ENCODE peak calls at places on chromosomes 1 and 21, in five cellular contexts. One of them, this sample, is unnamed.

GRCh38 chr1:236341298-236341697 is 52.8 kb upstream of the EDARADD start:
- DNase-seq in substantia nigra: no peak
- DNase-seq in T-helper 1 cell: no peak
- DNase-seq in HS-5: no peak
- DNase-seq in coronary artery: no peak
- DNase-seq in this sample: no peak

GRCh38 chr1:17065667-17066066 is 11.8 kb upstream of the SDHB start:
- DNase-seq in substantia nigra: no peak
- DNase-seq in T-helper 1 cell: no peak
- DNase-seq in HS-5: no peak
- DNase-seq in coronary artery: no peak
- DNase-seq in this sample: no peak

GRCh38 chr1:1045129-1045528 is 25.2 kb downstream of the AGRN start:
- DNase-seq in substantia nigra: no peak
- DNase-seq in T-helper 1 cell: no peak
- DNase-seq in HS-5: no peak
- DNase-seq in coronary artery: no peak
- DNase-seq in this sample: no peak

GRCh38 chr1:7265771-7266371 is 480.6 kb downstream of the CAMTA1 start:
- DNase-seq in substantia nigra: no peak
- DNase-seq in T-helper 1 cell: peak
- DNase-seq in HS-5: peak
- DNase-seq in coronary artery: no peak
- DNase-seq in this sample: peak

GRCh38 chr1:236950365-236950764 is 53.9 kb downstream of the MT1HL1 start:
- DNase-seq in substantia nigra: no peak
- DNase-seq in T-helper 1 cell: no peak
- DNase-seq in HS-5: no peak
- DNase-seq in coronary artery: no peak
- DNase-seq in this sample: no peak

GRCh38 chr1:1432951-1433803 is 2.3 kb upstream of the VWA1 start:
- DNase-seq in substantia nigra: peak
- DNase-seq in T-helper 1 cell: no peak
- DNase-seq in HS-5: no peak
- DNase-seq in coronary artery: no peak
- DNase-seq in this sample: no peak

GRCh38 chr1:209823143-209824041 is 4.4 kb upstream of the UTP25 start:
- DNase-seq in substantia nigra: no peak
- DNase-seq in T-helper 1 cell: peak
- DNase-seq in HS-5: peak
- DNase-seq in coronary artery: no peak
- DNase-seq in this sample: no peak

GRCh38 chr1:153880962-153881361 is 41.8 kb downstream of the GATAD2B start:
- DNase-seq in substantia nigra: peak
- DNase-seq in T-helper 1 cell: no peak
- DNase-seq in HS-5: no peak
- DNase-seq in coronary artery: peak
- DNase-seq in this sample: peak

GRCh38 chr1:36386262-36387140 is 777 bp upstream of the STK40 start:
- DNase-seq in substantia nigra: peak
- DNase-seq in T-helper 1 cell: peak
- DNase-seq in HS-5: peak
- DNase-seq in coronary artery: peak
- DNase-seq in this sample: peak

GRCh38 chr1:83999316-83999819 is 436 bp upstream of the TTLL7 start:
- DNase-seq in substantia nigra: peak
- DNase-seq in T-helper 1 cell: no peak
- DNase-seq in HS-5: peak
- DNase-seq in coronary artery: peak
- DNase-seq in this sample: no peak

GRCh38 chr1:93702102-93702827 is 20.6 kb upstream of the BCAR3 start:
- DNase-seq in substantia nigra: no peak
- DNase-seq in T-helper 1 cell: no peak
- DNase-seq in HS-5: no peak
- DNase-seq in coronary artery: peak
- DNase-seq in this sample: peak

GRCh38 chr1:41890841-41891311 is 27.8 kb downstream of the HIVEP3 start:
- DNase-seq in substantia nigra: no peak
- DNase-seq in T-helper 1 cell: no peak
- DNase-seq in HS-5: no peak
- DNase-seq in coronary artery: no peak
- DNase-seq in this sample: no peak

GRCh38 chr1:8597455-8597854 is 220.0 kb downstream of the RERE start:
- DNase-seq in substantia nigra: no peak
- DNase-seq in T-helper 1 cell: no peak
- DNase-seq in HS-5: no peak
- DNase-seq in coronary artery: no peak
- DNase-seq in this sample: no peak

GRCh38 chr21:21624674-21625073 is 626.5 kb downstream of the NCAM2 start:
- DNase-seq in substantia nigra: no peak
- DNase-seq in T-helper 1 cell: no peak
- DNase-seq in HS-5: no peak
- DNase-seq in coronary artery: no peak
- DNase-seq in this sample: no peak

GRCh38 chr1:19665456-19666138 is 922 bp downstream of the HTR6 start:
- DNase-seq in substantia nigra: no peak
- DNase-seq in T-helper 1 cell: no peak
- DNase-seq in HS-5: no peak
- DNase-seq in coronary artery: no peak
- DNase-seq in this sample: no peak

GRCh38 chr1:94020764-94021579 is 100.0 kb downstream of the ABCA4 start:
- DNase-seq in substantia nigra: no peak
- DNase-seq in T-helper 1 cell: no peak
- DNase-seq in HS-5: peak
- DNase-seq in coronary artery: no peak
- DNase-seq in this sample: no peak

GRCh38 chr1:85605519-85606413 is 25.2 kb downstream of the CCN1 start:
- DNase-seq in substantia nigra: no peak
- DNase-seq in T-helper 1 cell: no peak
- DNase-seq in HS-5: no peak
- DNase-seq in coronary artery: no peak
- DNase-seq in this sample: no peak

GRCh38 chr1:161781995-161782394 is 15.9 kb downstream of the ATF6 start:
- DNase-seq in substantia nigra: no peak
- DNase-seq in T-helper 1 cell: no peak
- DNase-seq in HS-5: no peak
- DNase-seq in coronary artery: no peak
- DNase-seq in this sample: no peak

GRCh38 chr1:54557956-54558355 is 9.9 kb downstream of the ACOT11 start:
- DNase-seq in substantia nigra: no peak
- DNase-seq in T-helper 1 cell: no peak
- DNase-seq in HS-5: no peak
- DNase-seq in coronary artery: no peak
- DNase-seq in this sample: no peak

GRCh38 chr1:44786138-44786840 is 1.7 kb downstream of the BEST4 start:
- DNase-seq in substantia nigra: peak
- DNase-seq in T-helper 1 cell: peak
- DNase-seq in HS-5: no peak
- DNase-seq in coronary artery: peak
- DNase-seq in this sample: no peak

GRCh38 chr1:235006132-235006721 is 122.4 kb downstream of the TOMM20 start:
- DNase-seq in substantia nigra: no peak
- DNase-seq in T-helper 1 cell: peak
- DNase-seq in HS-5: no peak
- DNase-seq in coronary artery: no peak
- DNase-seq in this sample: no peak

GRCh38 chr21:45995686-45996179 is 14.2 kb downstream of the COL6A1 start:
- DNase-seq in substantia nigra: no peak
- DNase-seq in T-helper 1 cell: no peak
- DNase-seq in HS-5: no peak
- DNase-seq in coronary artery: peak
- DNase-seq in this sample: no peak

GRCh38 chr1:43225168-43225567 is 44.6 kb upstream of the TMEM125 start:
- DNase-seq in substantia nigra: no peak
- DNase-seq in T-helper 1 cell: no peak
- DNase-seq in HS-5: no peak
- DNase-seq in coronary artery: no peak
- DNase-seq in this sample: no peak

GRCh38 chr21:15063081-15063820 is 1.5 kb downstream of the NRIP1 start:
- DNase-seq in substantia nigra: no peak
- DNase-seq in T-helper 1 cell: no peak
- DNase-seq in HS-5: no peak
- DNase-seq in coronary artery: no peak
- DNase-seq in this sample: no peak

GRCh38 chr1:89938171-89939055 is 56.5 kb upstream of the ZNF326 start:
- DNase-seq in substantia nigra: no peak
- DNase-seq in T-helper 1 cell: no peak
- DNase-seq in HS-5: no peak
- DNase-seq in coronary artery: no peak
- DNase-seq in this sample: no peak

GRCh38 chr21:31566061-31566460 is 93.4 kb upstream of the SOD1 start:
- DNase-seq in substantia nigra: no peak
- DNase-seq in T-helper 1 cell: no peak
- DNase-seq in HS-5: no peak
- DNase-seq in coronary artery: no peak
- DNase-seq in this sample: no peak

GRCh38 chr1:155910621-155911121 is 478 bp downstream of the RIT1 start:
- DNase-seq in substantia nigra: peak
- DNase-seq in T-helper 1 cell: peak
- DNase-seq in HS-5: no peak
- DNase-seq in coronary artery: no peak
- DNase-seq in this sample: no peak

GRCh38 chr1:177928194-177928593 is 41.7 kb downstream of the SEC16B start:
- DNase-seq in substantia nigra: no peak
- DNase-seq in T-helper 1 cell: no peak
- DNase-seq in HS-5: no peak
- DNase-seq in coronary artery: no peak
- DNase-seq in this sample: no peak

GRCh38 chr1:47434051-47434842 is 3.6 kb upstream of the FOXD2 start:
- DNase-seq in substantia nigra: no peak
- DNase-seq in T-helper 1 cell: no peak
- DNase-seq in HS-5: no peak
- DNase-seq in coronary artery: no peak
- DNase-seq in this sample: no peak

GRCh38 chr1:40723196-40723955 is 31.9 kb downstream of the NFYC start:
- DNase-seq in substantia nigra: no peak
- DNase-seq in T-helper 1 cell: no peak
- DNase-seq in HS-5: no peak
- DNase-seq in coronary artery: no peak
- DNase-seq in this sample: no peak

GRCh38 chr21:28310711-28311110 is 682.0 kb downstream of the LTN1 start:
- DNase-seq in substantia nigra: no peak
- DNase-seq in T-helper 1 cell: no peak
- DNase-seq in HS-5: no peak
- DNase-seq in coronary artery: no peak
- DNase-seq in this sample: no peak

GRCh38 chr1:228060458-228061190 is 21.9 kb upstream of the ARF1 start:
- DNase-seq in substantia nigra: no peak
- DNase-seq in T-helper 1 cell: no peak
- DNase-seq in HS-5: no peak
- DNase-seq in coronary artery: no peak
- DNase-seq in this sample: no peak

GRCh38 chr1:15682886-15683410 is 1.2 kb upstream of the PLEKHM2 start:
- DNase-seq in substantia nigra: no peak
- DNase-seq in T-helper 1 cell: no peak
- DNase-seq in HS-5: no peak
- DNase-seq in coronary artery: no peak
- DNase-seq in this sample: no peak

GRCh38 chr1:15296602-15297321 is 49.7 kb downstream of the FHAD1 start:
- DNase-seq in substantia nigra: no peak
- DNase-seq in T-helper 1 cell: peak
- DNase-seq in HS-5: no peak
- DNase-seq in coronary artery: no peak
- DNase-seq in this sample: no peak

GRCh38 chr1:112618114-112618720 is 724 bp downstream of the ST7L start:
- DNase-seq in substantia nigra: no peak
- DNase-seq in T-helper 1 cell: peak
- DNase-seq in HS-5: no peak
- DNase-seq in coronary artery: no peak
- DNase-seq in this sample: no peak

GRCh38 chr1:213325482-213325881 is 274.4 kb downstream of the RPS6KC1 start:
- DNase-seq in substantia nigra: no peak
- DNase-seq in T-helper 1 cell: no peak
- DNase-seq in HS-5: no peak
- DNase-seq in coronary artery: no peak
- DNase-seq in this sample: no peak

GRCh38 chr1:37158113-37158749 is 123.9 kb upstream of the GRIK3 start:
- DNase-seq in substantia nigra: no peak
- DNase-seq in T-helper 1 cell: no peak
- DNase-seq in HS-5: no peak
- DNase-seq in coronary artery: no peak
- DNase-seq in this sample: no peak

GRCh38 chr1:216119600-216119999 is 303.6 kb downstream of the USH2A start:
- DNase-seq in substantia nigra: no peak
- DNase-seq in T-helper 1 cell: no peak
- DNase-seq in HS-5: no peak
- DNase-seq in coronary artery: no peak
- DNase-seq in this sample: no peak